ENCODE peak calls at places on chromosomes 7 and 10, in five cellular contexts. One of them, this sample, is unnamed. For H3K27me3, the result is how much of the 10 kb centered on the place peaks cover.

GRCh38 chr10:72039377-72039776 is 49.0 kb downstream of the SPOCK2 start:
- DNase-seq in GM23248: peak
- DNase-seq in breast epithelium: no peak
- DNase-seq in lower lobe of right lung: no peak
- DNase-seq in thoracic aorta: no peak
- DNase-seq in this sample: no peak

GRCh38 chr10:25261571-25261970 is 86.8 kb downstream of the GPR158 start:
- DNase-seq in GM23248: no peak
- DNase-seq in breast epithelium: no peak
- DNase-seq in lower lobe of right lung: no peak
- DNase-seq in thoracic aorta: no peak
- DNase-seq in this sample: no peak

GRCh38 chr7:131038153-131038552 is 289.5 kb upstream of the MKLN1 start:
- DNase-seq in GM23248: no peak
- DNase-seq in breast epithelium: no peak
- DNase-seq in lower lobe of right lung: no peak
- DNase-seq in thoracic aorta: no peak
- DNase-seq in this sample: no peak

GRCh38 chr10:132915411-132915810 is 27.0 kb downstream of the CFAP46 start:
- DNase-seq in GM23248: no peak
- DNase-seq in breast epithelium: no peak
- DNase-seq in lower lobe of right lung: no peak
- DNase-seq in thoracic aorta: no peak
- DNase-seq in this sample: no peak

GRCh38 chr7:36272567-36273269 is 116.9 kb upstream of the ANLN start:
- DNase-seq in GM23248: no peak
- DNase-seq in breast epithelium: no peak
- DNase-seq in lower lobe of right lung: peak
- DNase-seq in thoracic aorta: no peak
- DNase-seq in this sample: no peak

GRCh38 chr7:21616796-21617436 is 74.1 kb downstream of the DNAH11 start:
- DNase-seq in GM23248: peak
- DNase-seq in breast epithelium: no peak
- DNase-seq in lower lobe of right lung: no peak
- DNase-seq in thoracic aorta: no peak
- DNase-seq in this sample: no peak

GRCh38 chr10:46552526-46553237 is 3.8 kb downstream of the GPRIN2 start:
- DNase-seq in GM23248: no peak
- DNase-seq in breast epithelium: no peak
- DNase-seq in lower lobe of right lung: peak
- DNase-seq in thoracic aorta: no peak
- DNase-seq in this sample: no peak

GRCh38 chr7:22422831-22423615 is 66.1 kb upstream of the RAPGEF5 start:
- DNase-seq in GM23248: no peak
- DNase-seq in breast epithelium: no peak
- DNase-seq in lower lobe of right lung: no peak
- DNase-seq in thoracic aorta: no peak
- DNase-seq in this sample: no peak

GRCh38 chr7:85483205-85483604 is 296.3 kb upstream of the SEMA3D start:
- DNase-seq in GM23248: peak
- DNase-seq in breast epithelium: no peak
- DNase-seq in lower lobe of right lung: no peak
- DNase-seq in thoracic aorta: no peak
- DNase-seq in this sample: no peak

GRCh38 chr10:60943372-60944158 is 420 bp downstream of the RHOBTB1 start:
- DNase-seq in GM23248: peak
- DNase-seq in breast epithelium: peak
- DNase-seq in lower lobe of right lung: peak
- DNase-seq in thoracic aorta: peak
- DNase-seq in this sample: no peak

GRCh38 chr7:138828302-138828701 is 30.3 kb upstream of the ATP6V0A4 start:
- DNase-seq in GM23248: no peak
- DNase-seq in breast epithelium: no peak
- DNase-seq in lower lobe of right lung: no peak
- DNase-seq in thoracic aorta: no peak
- DNase-seq in this sample: no peak
- H3K27me3 ChIP-seq in GM23248: under half
- H3K27me3 ChIP-seq in breast epithelium: under half
- H3K27me3 ChIP-seq in lower lobe of right lung: under half
- H3K27me3 ChIP-seq in thoracic aorta: under half
- H3K27me3 ChIP-seq in this sample: under half

GRCh38 chr7:157694389-157694665 is 357.5 kb downstream of the DNAJB6 start:
- DNase-seq in GM23248: no peak
- DNase-seq in breast epithelium: no peak
- DNase-seq in lower lobe of right lung: no peak
- DNase-seq in thoracic aorta: no peak
- DNase-seq in this sample: no peak
- H3K27me3 ChIP-seq in GM23248: under half
- H3K27me3 ChIP-seq in breast epithelium: under half
- H3K27me3 ChIP-seq in lower lobe of right lung: half or more
- H3K27me3 ChIP-seq in thoracic aorta: under half
- H3K27me3 ChIP-seq in this sample: under half

GRCh38 chr7:76261329-76261728 is 41.1 kb upstream of the HSPB1 start:
- DNase-seq in GM23248: no peak
- DNase-seq in breast epithelium: no peak
- DNase-seq in lower lobe of right lung: no peak
- DNase-seq in thoracic aorta: no peak
- DNase-seq in this sample: no peak

GRCh38 chr7:76254781-76255180 is 47.7 kb upstream of the HSPB1 start:
- DNase-seq in GM23248: no peak
- DNase-seq in breast epithelium: no peak
- DNase-seq in lower lobe of right lung: no peak
- DNase-seq in thoracic aorta: no peak
- DNase-seq in this sample: no peak

GRCh38 chr7:76260171-76260703 is 42.2 kb upstream of the HSPB1 start:
- DNase-seq in GM23248: peak
- DNase-seq in breast epithelium: no peak
- DNase-seq in lower lobe of right lung: no peak
- DNase-seq in thoracic aorta: no peak
- DNase-seq in this sample: peak

GRCh38 chr7:76259124-76260086 is 43.1 kb upstream of the HSPB1 start:
- DNase-seq in GM23248: no peak
- DNase-seq in breast epithelium: no peak
- DNase-seq in lower lobe of right lung: no peak
- DNase-seq in thoracic aorta: no peak
- DNase-seq in this sample: no peak

GRCh38 chr7:76257973-76258372 is 44.5 kb upstream of the HSPB1 start:
- DNase-seq in GM23248: no peak
- DNase-seq in breast epithelium: no peak
- DNase-seq in lower lobe of right lung: no peak
- DNase-seq in thoracic aorta: no peak
- DNase-seq in this sample: no peak
- H3K27me3 ChIP-seq in GM23248: under half
- H3K27me3 ChIP-seq in breast epithelium: under half
- H3K27me3 ChIP-seq in lower lobe of right lung: under half
- H3K27me3 ChIP-seq in thoracic aorta: under half
- H3K27me3 ChIP-seq in this sample: under half

DNA sequence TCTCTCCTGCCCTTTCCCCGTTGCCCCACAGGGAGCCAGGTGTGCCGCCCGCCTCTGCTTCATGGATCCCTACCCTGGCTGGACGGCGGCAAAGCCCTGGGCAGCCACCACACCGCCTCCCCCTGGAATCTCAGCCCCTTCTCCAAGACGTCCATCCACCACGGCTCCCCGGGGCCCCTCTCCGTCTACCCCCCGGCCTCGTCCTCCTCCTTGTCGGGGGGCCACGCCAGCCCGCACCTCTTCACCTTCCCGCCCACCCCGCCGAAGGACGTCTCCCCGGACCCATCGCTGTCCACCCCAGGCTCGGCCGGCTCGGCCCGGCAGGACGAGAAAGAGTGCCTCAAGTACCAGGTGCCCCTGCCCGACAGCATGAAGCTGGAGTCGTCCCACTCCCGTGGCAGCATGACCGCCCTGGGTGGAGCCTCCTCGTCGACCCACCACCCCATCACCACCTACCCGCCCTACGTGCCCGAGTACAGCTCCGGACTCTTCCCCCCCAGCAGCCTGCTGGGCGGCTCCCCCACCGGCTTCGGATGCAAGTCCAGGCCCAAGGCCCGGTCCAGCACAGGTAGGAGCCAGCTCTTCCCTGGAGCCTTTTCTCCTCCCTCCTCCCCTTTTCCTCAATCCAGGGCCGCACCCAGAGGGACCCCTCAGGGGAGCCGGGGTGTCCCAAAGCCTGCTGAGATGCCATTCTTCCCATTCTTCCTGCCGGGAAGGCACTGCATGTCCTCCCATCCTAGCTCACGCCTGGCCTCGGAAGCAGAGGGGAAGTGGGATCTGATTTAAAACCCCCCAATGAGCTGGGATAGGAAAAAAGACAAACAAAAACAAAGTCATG is 4.0 kb downstream of the GATA3 start:
- DNase-seq in GM23248: no peak
- DNase-seq in breast epithelium: no peak
- DNase-seq in lower lobe of right lung: no peak
- DNase-seq in thoracic aorta: no peak
- DNase-seq in this sample: no peak
- H3K27me3 ChIP-seq in GM23248: half or more
- H3K27me3 ChIP-seq in breast epithelium: under half
- H3K27me3 ChIP-seq in lower lobe of right lung: half or more
- H3K27me3 ChIP-seq in thoracic aorta: under half
- H3K27me3 ChIP-seq in this sample: under half